ENCODE peak calls at places on chromosome 11, in seven cellular contexts. A is HCT116, B is heart right ventricle, H is cardiac muscle cell, V is psoas muscle, P is type B pancreatic cell, Z is transverse colon. T is an unnamed sample.

GRCh38 chr11:33476945-33477584 is 219.9 kb downstream of the HIPK3 start:
- DNase-seq in A (no peak), H (no peak), Z (no peak), V (no peak), B (no peak), P (no peak), T (no peak)

GRCh38 chr11:44524751-44525171 is 40.7 kb upstream of the CD82 start:
- DNase-seq in B (no peak), H (no peak), Z (no peak), P (no peak), V (no peak), A (no peak), T (no peak)

GRCh38 chr11:61959026-61959608 is 8.3 kb downstream of the FTH1 start:
- DNase-seq in A (no peak), P (no peak), B (no peak), H (no peak), V (no peak), Z (no peak), T (no peak)

GRCh38 chr11:104104664-104105063 is 59.3 kb downstream of the PDGFD start:
- DNase-seq in Z (no peak), B (no peak), V (no peak), P (no peak), H (no peak), A (no peak), T (no peak)

GRCh38 chr11:35470616-35471015 is 51.3 kb upstream of the SLC1A2 start:
- DNase-seq in H (no peak), Z (no peak), B (no peak), A (no peak), V (no peak), P (no peak), T (no peak)

GRCh38 chr11:128419012-128419767 is 168.2 kb downstream of the ETS1 start:
- DNase-seq in H (no peak), A (no peak), B (no peak), Z (no peak), P (no peak), V (no peak), T (no peak)

GRCh38 chr11:101401245-101401644 is 182.6 kb downstream of the TRPC6 start:
- DNase-seq in B (no peak), A (no peak), P (no peak), Z (no peak), H (no peak), V (no peak), T (no peak)

GRCh38 chr11:107840120-107840479 is 18.5 kb downstream of the SLC35F2 start:
- DNase-seq in V (no peak), P (no peak), B (no peak), A (no peak), H (no peak), Z (peak), T (no peak)

GRCh38 chr11:129894281-129895125 is 875 bp downstream of the NFRKB start:
- DNase-seq in A (no peak), H (no peak), B (no peak), V (no peak), Z (no peak), P (no peak), T (no peak)

GRCh38 chr11:20670932-20671403 is 1.6 kb downstream of the NELL1 start:
- DNase-seq in V (no peak), P (no peak), A (no peak), H (no peak), Z (no peak), B (no peak), T (no peak)

GRCh38 chr11:117668291-117668690 is 128.7 kb downstream of the DSCAML1 start:
- DNase-seq in P (no peak), B (no peak), Z (no peak), A (no peak), V (no peak), H (no peak), T (no peak)

GRCh38 chr11:130400793-130401483 is 27.5 kb downstream of the ADAMTS8 start:
- DNase-seq in B (no peak), P (no peak), V (no peak), A (no peak), H (no peak), Z (no peak), T (no peak)

GRCh38 chr11:46353706-46354105 is 6.4 kb downstream of the DGKZ start:
- DNase-seq in Z (no peak), V (no peak), B (no peak), A (no peak), P (no peak), H (no peak), T (no peak)

GRCh38 chr11:34345012-34345804 is 12.6 kb downstream of the ABTB2 start:
- DNase-seq in Z (no peak), B (peak), H (no peak), P (no peak), V (peak), A (peak), T (no peak)

GRCh38 chr11:114738954-114739353 is 60.6 kb downstream of the NXPE2 start:
- DNase-seq in H (peak), P (no peak), A (peak), Z (peak), V (peak), B (no peak), T (peak)

GRCh38 chr11:114149689-114150407 is 90.3 kb downstream of the ZBTB16 start:
- DNase-seq in Z (no peak), V (peak), A (no peak), B (no peak), H (no peak), P (no peak), T (no peak)

GRCh38 chr11:10455637-10456487 is 798 bp downstream of the AMPD3 start:
- DNase-seq in B (peak), V (peak), A (peak), H (peak), P (no peak), Z (peak), T (no peak)

GRCh38 chr11:779120-779954 is 2.0 kb upstream of the GATD1 start:
- DNase-seq in P (no peak), H (no peak), V (no peak), Z (peak), B (peak), A (no peak), T (no peak)

GRCh38 chr11:10109836-10110235 is 184.2 kb downstream of the SBF2 start:
- DNase-seq in H (no peak), P (no peak), V (no peak), A (no peak), B (no peak), Z (no peak), T (no peak)

GRCh38 chr11:17595526-17596309 is 48.7 kb downstream of the OTOG start:
- DNase-seq in V (no peak), A (no peak), P (peak), B (no peak), H (no peak), Z (no peak), T (no peak)

GRCh38 chr11:40280161-40281054 is 1179.0 kb downstream of the LRRC4C start:
- DNase-seq in A (no peak), Z (no peak), V (peak), H (no peak), B (peak), P (no peak), T (no peak)

GRCh38 chr11:6632116-6633073 is 13.2 kb upstream of the TPP1 start:
- DNase-seq in V (no peak), H (no peak), B (no peak), A (no peak), P (peak), Z (no peak), T (no peak)

GRCh38 chr11:10376061-10376460 is 71.2 kb downstream of the ADM start:
- DNase-seq in A (no peak), P (no peak), H (no peak), V (no peak), B (no peak), Z (no peak), T (no peak)

GRCh38 chr11:102430158-102430836 is 22.3 kb downstream of the TMEM123 start:
- DNase-seq in B (no peak), A (no peak), V (no peak), P (no peak), H (no peak), Z (no peak), T (no peak)

GRCh38 chr11:12160680-12161079 is 50.3 kb downstream of the MICAL2 start:
- DNase-seq in B (no peak), V (no peak), Z (no peak), P (no peak), A (no peak), H (no peak), T (no peak)

GRCh38 chr11:70016666-70017347 is 61.3 kb upstream of the ANO1 start:
- DNase-seq in H (no peak), B (no peak), A (peak), V (no peak), Z (no peak), P (no peak), T (no peak)

GRCh38 chr11:16577490-16577889 is 161.0 kb upstream of the C11orf58 start:
- DNase-seq in V (no peak), H (no peak), Z (no peak), P (no peak), A (no peak), B (no peak), T (no peak)

GRCh38 chr11:86162257-86162656 is 82.3 kb upstream of the EED start:
- DNase-seq in B (no peak), V (peak), A (no peak), Z (peak), H (no peak), P (no peak), T (no peak)

GRCh38 chr11:58744988-58745704 is 13.4 kb upstream of the GLYAT start:
- DNase-seq in H (no peak), Z (no peak), A (no peak), B (no peak), P (no peak), V (no peak), T (no peak)

GRCh38 chr11:100010393-100010792 is 676.7 kb upstream of the ARHGAP42 start:
- DNase-seq in A (no peak), P (no peak), B (no peak), H (no peak), V (no peak), Z (no peak), T (no peak)

GRCh38 chr11:3220521-3221407 is 2.2 kb upstream of the MRGPRG start:
- DNase-seq in V (no peak), B (peak), Z (peak), H (no peak), A (no peak), P (peak), T (no peak)
- TF ChIP-seq CTCF in V (no peak), B (no peak), Z (no peak), H (no peak), A (no peak), P (no peak), T (no peak)

GRCh38 chr11:64341851-64342791 is 2.1 kb downstream of the CCDC88B start:
- DNase-seq in B (peak), P (peak), V (peak), H (peak), Z (peak), A (peak), T (peak)

GRCh38 chr11:64339754-64340408 is at the start of gene CCDC88B:
- DNase-seq in A (no peak), Z (peak), V (peak), H (no peak), P (no peak), B (peak), T (no peak)

GRCh38 chr11:64339319-64339718 is 685 bp upstream of the CCDC88B start:
- DNase-seq in H (no peak), B (no peak), V (no peak), A (no peak), P (no peak), Z (no peak), T (no peak)

GRCh38 chr11:64341429-64341828 is 1.4 kb downstream of the CCDC88B start:
- DNase-seq in A (no peak), P (no peak), H (no peak), B (no peak), Z (no peak), V (no peak), T (no peak)

GRCh38 chr11:64340671-64341335 is 799 bp downstream of the CCDC88B start:
- DNase-seq in A (no peak), B (peak), H (peak), V (peak), Z (peak), P (no peak), T (no peak)
- TF ChIP-seq CTCF in A (no peak), B (no peak), H (no peak), V (no peak), Z (no peak), P (no peak), T (no peak)

GRCh38 chr11:1871531-1871930 is 18.6 kb downstream of the LSP1 start:
- DNase-seq in V (no peak), H (no peak), B (peak), A (no peak), P (no peak), Z (no peak), T (no peak)

GRCh38 chr11:1868636-1869291 is 15.9 kb downstream of the LSP1 start:
- DNase-seq in B (peak), A (no peak), Z (no peak), P (no peak), H (no peak), V (peak), T (no peak)

GRCh38 chr11:1869427-1870325 is 16.8 kb downstream of the LSP1 start:
- DNase-seq in V (peak), Z (no peak), A (no peak), H (no peak), B (peak), P (no peak), T (no peak)

GRCh38 chr11:1870721-1871466 is 18.0 kb downstream of the LSP1 start:
- DNase-seq in P (no peak), B (peak), H (no peak), Z (no peak), V (peak), A (no peak), T (no peak)

DNA sequence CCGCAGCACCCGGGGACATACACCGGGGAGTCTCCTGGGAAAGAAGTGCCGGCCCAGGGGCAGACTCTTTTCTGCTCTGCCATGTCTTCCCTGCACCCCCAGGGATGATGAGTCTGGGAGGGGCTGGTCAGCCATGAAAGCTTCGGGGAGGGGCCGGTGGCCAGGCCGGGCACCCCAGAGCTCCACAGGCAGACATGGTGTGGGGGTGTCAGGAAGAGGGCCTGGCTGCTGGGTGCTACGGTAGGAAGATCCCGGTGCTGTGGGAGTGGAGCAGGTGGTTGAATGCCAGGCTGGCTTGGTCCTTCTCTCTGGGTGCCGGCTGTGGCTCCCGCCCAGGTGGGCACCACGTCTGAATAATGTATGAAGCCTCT is 17.4 kb downstream of the LSP1 start:
- DNase-seq in V (no peak), A (no peak), H (no peak), B (peak), P (no peak), Z (no peak), T (no peak)
- TF ChIP-seq CTCF in V (no peak), A (no peak), H (no peak), B (no peak), P (no peak), Z (no peak), T (no peak)

GRCh38 chr11:96315476-96315875 is 27.5 kb downstream of the MAML2 start:
- DNase-seq in Z (no peak), A (no peak), V (no peak), P (no peak), H (no peak), B (no peak), T (no peak)

GRCh38 chr11:96310236-96310635 is 32.8 kb downstream of the MAML2 start:
- DNase-seq in A (no peak), H (no peak), P (no peak), Z (no peak), V (no peak), B (no peak), T (no peak)

GRCh38 chr11:96314326-96315050 is 28.5 kb downstream of the MAML2 start:
- DNase-seq in B (peak), A (peak), V (no peak), P (no peak), H (no peak), Z (peak), T (no peak)

GRCh38 chr11:96311120-96311568 is 31.9 kb downstream of the MAML2 start:
- DNase-seq in A (no peak), Z (no peak), V (no peak), P (no peak), B (no peak), H (no peak), T (no peak)

GRCh38 chr11:96313163-96313562 is 29.8 kb downstream of the MAML2 start:
- DNase-seq in H (no peak), A (no peak), P (no peak), Z (no peak), B (no peak), V (no peak), T (no peak)
- TF ChIP-seq CTCF in H (no peak), A (no peak), P (no peak), Z (no peak), B (no peak), V (no peak), T (no peak)

GRCh38 chr11:89405629-89406028 is 85.5 kb downstream of the NOX4 start:
- DNase-seq in Z (no peak), B (no peak), P (no peak), H (peak), V (no peak), A (peak), T (no peak)
- TF ChIP-seq CTCF in Z (peak), B (no peak), P (peak), H (peak), V (no peak), A (no peak), T (peak)

DNA sequence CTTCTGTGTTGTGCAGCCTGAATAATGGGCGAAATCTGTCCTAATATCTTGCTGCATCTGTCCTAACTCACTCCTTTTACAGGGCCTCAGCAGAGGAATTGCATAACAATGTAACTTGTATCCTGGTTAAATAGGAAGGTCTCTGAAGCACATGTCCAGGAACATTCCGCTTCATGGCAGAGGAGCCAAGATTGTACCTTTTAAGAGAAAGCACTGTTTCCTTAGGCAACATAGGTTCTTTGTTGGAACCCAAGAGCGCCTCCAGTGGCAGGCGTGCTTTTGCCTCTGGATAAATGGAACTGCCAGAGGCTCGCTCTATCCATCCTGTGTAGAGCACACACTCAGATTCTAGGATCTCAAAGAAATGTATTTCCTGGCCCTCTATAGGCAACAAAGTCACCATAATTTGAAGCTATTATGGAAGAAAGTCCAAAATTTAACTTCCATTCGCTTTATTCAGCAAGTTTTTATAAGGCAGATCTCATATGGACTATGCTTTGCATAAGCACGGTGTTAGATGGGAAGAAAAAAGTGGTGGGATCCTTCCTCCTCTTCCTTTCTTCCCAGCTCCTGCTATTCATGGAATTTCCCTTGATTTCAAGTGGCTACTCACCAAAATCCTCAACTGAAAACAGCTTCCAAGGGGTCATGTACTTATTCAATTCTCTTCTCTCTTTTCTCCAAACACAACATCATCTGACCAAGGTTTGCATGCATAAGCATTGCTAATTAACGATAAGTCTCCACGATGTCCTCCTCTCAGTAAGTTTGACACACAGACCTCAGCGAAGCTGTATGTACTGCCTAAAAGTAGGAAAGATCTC is at the start of gene BLID:
- DNase-seq in H (peak), A (no peak), P (no peak), B (peak), V (peak), Z (peak), T (peak)
- TF ChIP-seq CTCF in H (peak), A (peak), P (peak), B (peak), V (peak), Z (peak), T (peak)

T was measured in progenitor cell of endocrine pancreas.